ENCODE peak calls at places on chromosomes 4 and X, in nine cellular contexts. J is fibroblast of lung; Z is GM23338; K is foreskin keratinocyte; G is Right ventricle myocardium inferior; I is posterior vena cava; E is H54; P is HTR-8/SVneo; S is activated CD4-positive, alpha-beta T cell treated with anti-CD3 and anti-CD28 coated beads, Interleukin-2, amount 50 U/mL, for 1 hour. X is an unnamed sample.
A peak's percentile ranks its signal among the peaks of the same experiment; 100 is the strongest.

GRCh38 chrX:142686653-142687283 is 339.0 kb upstream of the SPANXN4 start:
- DNase-seq in J (no peak), Z (peak; percentile 0), K (no peak), G (no peak), I (no peak), E (no peak), P (no peak), S (no peak), X (no peak)

GRCh38 chr4:143626134-143626859 is 74.2 kb downstream of the FREM3 start:
- DNase-seq in J (peak; percentile 41), Z (no peak), K (no peak), G (peak; percentile 80), I (peak; percentile 86), E (no peak), P (no peak), S (no peak), X (no peak)

GRCh38 chr4:85707591-85707990 is 232.6 kb downstream of the ARHGAP24 start:
- DNase-seq in J (no peak), Z (no peak), K (no peak), G (no peak), I (no peak), E (no peak), P (no peak), S (no peak), X (no peak)

GRCh38 chrX:147875866-147876596 is 35.7 kb upstream of the FMR1 start:
- DNase-seq in J (no peak), Z (no peak), K (no peak), G (no peak), I (no peak), E (no peak), P (no peak), S (no peak), X (no peak)

GRCh38 chr4:96016615-96017299 is 176.9 kb downstream of the PDHA2 start:
- DNase-seq in J (peak; percentile 61), Z (no peak), K (peak; percentile 49), G (no peak), I (no peak), E (no peak), P (no peak), S (no peak), X (no peak)

GRCh38 chr4:158996669-158997074 is 106.2 kb upstream of the RAPGEF2 start:
- DNase-seq in J (peak; percentile 98), Z (no peak), K (peak; percentile 97), G (no peak), I (no peak), E (peak; percentile 32), P (peak; percentile 75), S (no peak), X (no peak)

GRCh38 chrX:56733459-56734046 is 4.5 kb downstream of the NBDY start:
- DNase-seq in J (peak; percentile 13), Z (peak; percentile 73), K (no peak), G (no peak), I (no peak), E (no peak), P (no peak), S (peak; percentile 43), X (no peak)

GRCh38 chrX:13093489-13094140 is 49.2 kb upstream of the FAM9C start:
- DNase-seq in J (no peak), Z (no peak), K (no peak), G (no peak), I (no peak), E (no peak), P (no peak), S (peak; percentile 14), X (no peak)

GRCh38 chr4:183905081-183905592 is at the start of gene STOX2:
- DNase-seq in J (peak; percentile 50), Z (peak; percentile 86), K (no peak), G (peak; percentile 90), I (peak; percentile 84), E (no peak), P (peak; percentile 53), S (no peak), X (peak; percentile 50)

GRCh38 chr4:25172964-25173917 is 13.0 kb upstream of the SEPSECS start:
- DNase-seq in J (peak; percentile 100), Z (no peak), K (peak; percentile 98), G (no peak), I (no peak), E (peak; percentile 29), P (peak; percentile 71), S (no peak), X (no peak)

GRCh38 chrX:9475984-9476383 is 11.1 kb downstream of the TBL1X start:
- DNase-seq in J (no peak), Z (no peak), K (no peak), G (no peak), I (no peak), E (no peak), P (no peak), S (no peak), X (no peak)

GRCh38 chr4:103012085-103012484 is 7.4 kb downstream of the SLC9B1 start:
- DNase-seq in J (peak; percentile 63), Z (no peak), K (no peak), G (no peak), I (no peak), E (no peak), P (no peak), S (no peak), X (no peak)

GRCh38 chrX:129961180-129962083 is 21.0 kb upstream of the BCORL1 start:
- DNase-seq in J (peak; percentile 20), Z (peak; percentile 80), K (no peak), G (peak; percentile 82), I (peak; percentile 89), E (peak; percentile 75), P (no peak), S (peak; percentile 46), X (no peak)

GRCh38 chr4:113114884-113115283 is 65.4 kb downstream of the ANK2 start:
- DNase-seq in J (no peak), Z (no peak), K (no peak), G (no peak), I (no peak), E (no peak), P (no peak), S (no peak), X (no peak)

GRCh38 chrX:149984411-149984810 is 46.1 kb upstream of the EOLA2 start:
- DNase-seq in J (no peak), Z (no peak), K (no peak), G (no peak), I (no peak), E (no peak), P (no peak), S (no peak), X (no peak)

GRCh38 chr4:73772353-73772752 is 32.0 kb downstream of the CXCL8 start:
- DNase-seq in J (no peak), Z (no peak), K (no peak), G (no peak), I (no peak), E (no peak), P (no peak), S (no peak), X (no peak)

GRCh38 chr4:5782829-5783476 is 72.0 kb downstream of the EVC start:
- DNase-seq in J (no peak), Z (no peak), K (no peak), G (no peak), I (no peak), E (no peak), P (no peak), S (no peak), X (no peak)

GRCh38 chr4:9964884-9965283 is 56.4 kb downstream of the SLC2A9 start:
- DNase-seq in J (no peak), Z (no peak), K (no peak), G (no peak), I (no peak), E (no peak), P (no peak), S (no peak), X (no peak)

GRCh38 chr4:151668687-151669402 is 92.0 kb downstream of the GATB start:
- DNase-seq in J (no peak), Z (no peak), K (peak; percentile 53), G (no peak), I (no peak), E (no peak), P (no peak), S (no peak), X (no peak)